ENCODE peak calls at places on chromosomes 3 and 15, in ten cellular contexts. One of them, this sample, is unnamed.

GRCh38 chr15:53917109-53917508 is 61.1 kb upstream of the UNC13C start:
- DNase-seq in T47D: no peak
- DNase-seq in H7: peak
- DNase-seq in GM23248: no peak
- DNase-seq in tibial artery: no peak
- DNase-seq in stimulated activated CD4-positive, alpha-beta T cell treated with anti-CD3 and anti-CD28 coated beads, Interleukin-1b, Interleukin-23, amount 100 ng/mL, for 24 hours: no peak
- DNase-seq in T-cell: no peak
- DNase-seq in stimulated activated CD8-positive, alpha-beta memory T cell treated with anti-CD3 and anti-CD28 coated beads, Interleukin-7, amount 100 ng/mL, for 1 hour: no peak
- DNase-seq in mesothelial cell of epicardium: no peak
- DNase-seq in Calu3: no peak
- DNase-seq in this sample: no peak

GRCh38 chr15:65757256-65757655 is 34.8 kb downstream of the DENND4A start:
- DNase-seq in T47D: no peak
- DNase-seq in Calu3: no peak
- DNase-seq in stimulated activated CD4-positive, alpha-beta T cell treated with anti-CD3 and anti-CD28 coated beads, Interleukin-1b, Interleukin-23, amount 100 ng/mL, for 24 hours: no peak
- DNase-seq in T-cell: no peak
- DNase-seq in stimulated activated CD8-positive, alpha-beta memory T cell treated with anti-CD3 and anti-CD28 coated beads, Interleukin-7, amount 100 ng/mL, for 1 hour: no peak
- DNase-seq in mesothelial cell of epicardium: no peak
- DNase-seq in tibial artery: no peak
- DNase-seq in H7: no peak
- DNase-seq in GM23248: no peak
- DNase-seq in this sample: peak

GRCh38 chr15:77107068-77107467 is 36.2 kb upstream of the TSPAN3 start:
- DNase-seq in stimulated activated CD4-positive, alpha-beta T cell treated with anti-CD3 and anti-CD28 coated beads, Interleukin-1b, Interleukin-23, amount 100 ng/mL, for 24 hours: no peak
- DNase-seq in T-cell: no peak
- DNase-seq in H7: no peak
- DNase-seq in Calu3: no peak
- DNase-seq in tibial artery: no peak
- DNase-seq in mesothelial cell of epicardium: no peak
- DNase-seq in stimulated activated CD8-positive, alpha-beta memory T cell treated with anti-CD3 and anti-CD28 coated beads, Interleukin-7, amount 100 ng/mL, for 1 hour: no peak
- DNase-seq in GM23248: no peak
- DNase-seq in T47D: no peak
- DNase-seq in this sample: no peak

GRCh38 chr3:13335062-13335461 is 85.1 kb downstream of the NUP210 start:
- DNase-seq in stimulated activated CD4-positive, alpha-beta T cell treated with anti-CD3 and anti-CD28 coated beads, Interleukin-1b, Interleukin-23, amount 100 ng/mL, for 24 hours: no peak
- DNase-seq in GM23248: no peak
- DNase-seq in mesothelial cell of epicardium: no peak
- DNase-seq in H7: no peak
- DNase-seq in T47D: no peak
- DNase-seq in stimulated activated CD8-positive, alpha-beta memory T cell treated with anti-CD3 and anti-CD28 coated beads, Interleukin-7, amount 100 ng/mL, for 1 hour: no peak
- DNase-seq in tibial artery: no peak
- DNase-seq in T-cell: no peak
- DNase-seq in Calu3: no peak
- DNase-seq in this sample: no peak

GRCh38 chr3:56157693-56158092 is 310.6 kb downstream of the ERC2 start:
- DNase-seq in T-cell: no peak
- DNase-seq in stimulated activated CD4-positive, alpha-beta T cell treated with anti-CD3 and anti-CD28 coated beads, Interleukin-1b, Interleukin-23, amount 100 ng/mL, for 24 hours: no peak
- DNase-seq in Calu3: no peak
- DNase-seq in H7: no peak
- DNase-seq in stimulated activated CD8-positive, alpha-beta memory T cell treated with anti-CD3 and anti-CD28 coated beads, Interleukin-7, amount 100 ng/mL, for 1 hour: no peak
- DNase-seq in GM23248: peak
- DNase-seq in T47D: no peak
- DNase-seq in tibial artery: peak
- DNase-seq in mesothelial cell of epicardium: no peak
- DNase-seq in this sample: peak

GRCh38 chr3:21752749-21753347 is 1.8 kb upstream of the ZNF385D start:
- DNase-seq in Calu3: peak
- DNase-seq in T-cell: no peak
- DNase-seq in H7: peak
- DNase-seq in stimulated activated CD8-positive, alpha-beta memory T cell treated with anti-CD3 and anti-CD28 coated beads, Interleukin-7, amount 100 ng/mL, for 1 hour: no peak
- DNase-seq in stimulated activated CD4-positive, alpha-beta T cell treated with anti-CD3 and anti-CD28 coated beads, Interleukin-1b, Interleukin-23, amount 100 ng/mL, for 24 hours: no peak
- DNase-seq in tibial artery: peak
- DNase-seq in mesothelial cell of epicardium: no peak
- DNase-seq in GM23248: peak
- DNase-seq in T47D: no peak
- DNase-seq in this sample: peak

GRCh38 chr3:64143399-64144130 is 81.7 kb downstream of the PRICKLE2 start:
- DNase-seq in stimulated activated CD8-positive, alpha-beta memory T cell treated with anti-CD3 and anti-CD28 coated beads, Interleukin-7, amount 100 ng/mL, for 1 hour: no peak
- DNase-seq in Calu3: no peak
- DNase-seq in GM23248: peak
- DNase-seq in H7: no peak
- DNase-seq in stimulated activated CD4-positive, alpha-beta T cell treated with anti-CD3 and anti-CD28 coated beads, Interleukin-1b, Interleukin-23, amount 100 ng/mL, for 24 hours: no peak
- DNase-seq in T47D: no peak
- DNase-seq in tibial artery: no peak
- DNase-seq in T-cell: no peak
- DNase-seq in mesothelial cell of epicardium: no peak
- DNase-seq in this sample: peak

GRCh38 chr3:114418107-114418506 is 124.3 kb downstream of the TIGIT start:
- DNase-seq in stimulated activated CD8-positive, alpha-beta memory T cell treated with anti-CD3 and anti-CD28 coated beads, Interleukin-7, amount 100 ng/mL, for 1 hour: no peak
- DNase-seq in mesothelial cell of epicardium: no peak
- DNase-seq in H7: no peak
- DNase-seq in stimulated activated CD4-positive, alpha-beta T cell treated with anti-CD3 and anti-CD28 coated beads, Interleukin-1b, Interleukin-23, amount 100 ng/mL, for 24 hours: no peak
- DNase-seq in T-cell: no peak
- DNase-seq in T47D: no peak
- DNase-seq in Calu3: no peak
- DNase-seq in GM23248: peak
- DNase-seq in tibial artery: no peak
- DNase-seq in this sample: no peak

GRCh38 chr3:46087871-46088270 is 60.6 kb upstream of the XCR1 start:
- DNase-seq in GM23248: peak
- DNase-seq in mesothelial cell of epicardium: no peak
- DNase-seq in stimulated activated CD4-positive, alpha-beta T cell treated with anti-CD3 and anti-CD28 coated beads, Interleukin-1b, Interleukin-23, amount 100 ng/mL, for 24 hours: no peak
- DNase-seq in Calu3: no peak
- DNase-seq in T-cell: no peak
- DNase-seq in H7: no peak
- DNase-seq in stimulated activated CD8-positive, alpha-beta memory T cell treated with anti-CD3 and anti-CD28 coated beads, Interleukin-7, amount 100 ng/mL, for 1 hour: no peak
- DNase-seq in tibial artery: peak
- DNase-seq in T47D: peak
- DNase-seq in this sample: peak

GRCh38 chr3:162142511-162142910 is 645.9 kb downstream of the OTOL1 start:
- DNase-seq in T-cell: no peak
- DNase-seq in H7: no peak
- DNase-seq in T47D: no peak
- DNase-seq in tibial artery: no peak
- DNase-seq in mesothelial cell of epicardium: no peak
- DNase-seq in GM23248: peak
- DNase-seq in stimulated activated CD8-positive, alpha-beta memory T cell treated with anti-CD3 and anti-CD28 coated beads, Interleukin-7, amount 100 ng/mL, for 1 hour: no peak
- DNase-seq in stimulated activated CD4-positive, alpha-beta T cell treated with anti-CD3 and anti-CD28 coated beads, Interleukin-1b, Interleukin-23, amount 100 ng/mL, for 24 hours: no peak
- DNase-seq in Calu3: no peak
- DNase-seq in this sample: no peak

This sample was measured in cardiac muscle cell.